ENCODE peak calls at places on chromosomes 11 and 22, in four cellular contexts. S, P, N and Y are unnamed samples.

GRCh38 chr11:3085052-3085451 is 27.8 kb upstream of the CARS1 start:
- DNase-seq in S (no peak), P (no peak), N (no peak), Y (no peak)

GRCh38 chr11:122229078-122229477 is 113.1 kb upstream of the BLID start:
- DNase-seq in S (no peak), P (no peak), N (peak; percentile 79), Y (no peak)

GRCh38 chr11:127996825-127997224 is 590.5 kb downstream of the ETS1 start:
- DNase-seq in S (no peak), P (no peak), N (peak; percentile 69), Y (no peak)

GRCh38 chr11:73229321-73230275 is 11.5 kb downstream of the P2RY2 start:
- DNase-seq in S (no peak), P (no peak), N (no peak), Y (no peak)

GRCh38 chr22:43886231-43886630 is 5.6 kb downstream of the PNPLA5 start:
- DNase-seq in S (no peak), P (no peak), N (no peak), Y (no peak)

GRCh38 chr11:123166095-123166559 is 28.9 kb downstream of the CLMP start:
- DNase-seq in S (no peak), P (no peak), N (peak; percentile 93), Y (peak; percentile 42)

GRCh38 chr11:35058318-35058717 is 80.7 kb upstream of the CD44 start:
- DNase-seq in S (no peak), P (no peak), N (peak; percentile 66), Y (no peak)

GRCh38 chr11:2787816-2788750 is 88.3 kb upstream of the KCNQ1OT1 start:
- DNase-seq in S (peak; percentile 34), P (no peak), N (no peak), Y (no peak)

GRCh38 chr11:79019277-79019676 is 421.6 kb downstream of the TENM4 start:
- DNase-seq in S (no peak), P (no peak), N (no peak), Y (no peak)

GRCh38 chr22:37806409-37807338 is 1.1 kb upstream of the GCAT start:
- DNase-seq in S (no peak), P (no peak), N (peak; percentile 52), Y (peak; percentile 64)

GRCh38 chr11:117819096-117820040 is 5.2 kb downstream of the FXYD2 start:
- DNase-seq in S (no peak), P (peak; percentile 50), N (peak; percentile 54), Y (peak; percentile 33)

GRCh38 chr11:65503923-65504670 is 5.3 kb downstream of the MALAT1 start:
- DNase-seq in S (no peak), P (no peak), N (peak; percentile 56), Y (no peak)

GRCh38 chr11:1819115-1819514 is 15.7 kb upstream of the SYT8 start:
- DNase-seq in S (no peak), P (no peak), N (no peak), Y (no peak)

GRCh38 chr11:44257338-44258189 is 52.4 kb downstream of the ALX4 start:
- DNase-seq in S (no peak), P (no peak), N (no peak), Y (no peak)

GRCh38 chr22:26174280-26174679 is 5.0 kb downstream of the SEZ6L start:
- DNase-seq in S (no peak), P (no peak), N (no peak), Y (no peak)

GRCh38 chr22:31520036-31520435 is 23.7 kb downstream of the SFI1 start:
- DNase-seq in S (no peak), P (no peak), N (no peak), Y (no peak)

GRCh38 chr11:125886997-125887372 is 483 bp upstream of the HYLS1 start:
- DNase-seq in S (peak; percentile 53), P (peak; percentile 21), N (peak; percentile 10), Y (peak; percentile 62)

GRCh38 chr11:64850979-64851567 is 6.6 kb upstream of the CDC42BPG start:
- DNase-seq in S (peak; percentile 91), P (peak; percentile 87), N (no peak), Y (peak; percentile 86)

GRCh38 chr11:86134580-86135318 is 65.9 kb upstream of the PICALM start:
- DNase-seq in S (no peak), P (no peak), N (no peak), Y (no peak)

GRCh38 chr22:25012743-25013142 is 60.2 kb downstream of the KIAA1671 start:
- DNase-seq in S (no peak), P (no peak), N (no peak), Y (no peak)

GRCh38 chr11:6362185-6362867 is 27.9 kb upstream of the SMPD1 start:
- DNase-seq in S (no peak), P (no peak), N (no peak), Y (no peak)

GRCh38 chr11:123145220-123145619 is 49.8 kb downstream of the CLMP start:
- DNase-seq in S (no peak), P (no peak), N (peak; percentile 78), Y (no peak)

GRCh38 chr11:34492806-34493414 is 20.7 kb downstream of the ELF5 start:
- DNase-seq in S (peak; percentile 53), P (no peak), N (peak; percentile 48), Y (peak; percentile 78)

GRCh38 chr22:36239401-36240171 is at the start of gene APOL2:
- DNase-seq in S (peak; percentile 86), P (peak; percentile 60), N (peak; percentile 92), Y (peak; percentile 93)

GRCh38 chr11:100340416-100341323 is 346.4 kb upstream of the ARHGAP42 start:
- DNase-seq in S (no peak), P (no peak), N (peak; percentile 2), Y (no peak)

GRCh38 chr11:85682330-85683305 is 3.4 kb downstream of the CCDC89 start:
- DNase-seq in S (peak; percentile 56), P (peak; percentile 32), N (peak; percentile 51), Y (peak; percentile 79)

GRCh38 chr22:39234867-39235687 is 9.7 kb downstream of the PDGFB start:
- DNase-seq in S (no peak), P (no peak), N (no peak), Y (no peak)

GRCh38 chr22:25956801-25957200 is 212.5 kb upstream of the SEZ6L start:
- DNase-seq in S (no peak), P (no peak), N (no peak), Y (no peak)

GRCh38 chr22:22673628-22674027 is 29.2 kb downstream of the GGTLC2 start:
- DNase-seq in S (no peak), P (no peak), N (no peak), Y (no peak)

GRCh38 chr11:67572747-67573419 is 10.7 kb upstream of the GSTP1 start:
- DNase-seq in S (peak; percentile 70), P (no peak), N (peak; percentile 32), Y (peak; percentile 51)

GRCh38 chr11:10355257-10355661 is 50.4 kb downstream of the ADM start:
- DNase-seq in S (no peak), P (no peak), N (peak; percentile 28), Y (no peak)

GRCh38 chr11:75499423-75500305 is 26.1 kb downstream of the GDPD5 start:
- DNase-seq in S (no peak), P (no peak), N (peak; percentile 98), Y (no peak)

GRCh38 chr11:65579291-65579690 is 3.4 kb downstream of the EHBP1L1 start:
- DNase-seq in S (no peak), P (no peak), N (no peak), Y (no peak)

GRCh38 chr11:34904421-34904950 is 11.7 kb downstream of the APIP start:
- DNase-seq in S (no peak), P (no peak), N (no peak), Y (no peak)

GRCh38 chr22:17302616-17303015 is 66.6 kb upstream of the CECR2 start:
- DNase-seq in S (no peak), P (no peak), N (no peak), Y (no peak)

DNA sequence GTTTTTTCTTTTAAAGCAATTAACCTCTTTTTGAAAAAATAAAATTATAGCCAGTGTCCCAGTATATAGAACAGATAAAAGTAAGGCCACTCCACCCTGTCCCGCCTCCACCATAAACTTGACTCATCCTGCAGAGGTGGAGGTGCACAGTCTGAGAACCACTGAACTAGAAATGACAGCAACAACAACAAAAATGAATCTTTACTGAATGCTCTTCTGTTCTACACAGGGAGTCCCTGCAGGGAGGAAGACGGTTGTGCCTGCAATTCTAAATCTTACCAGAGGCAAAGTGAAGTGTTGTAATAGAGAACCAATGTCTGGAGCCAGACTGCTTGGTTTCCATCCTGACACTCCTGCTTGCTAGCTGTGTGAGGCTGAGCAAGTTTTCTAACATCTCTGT is 162.3 kb downstream of the FBXO7 start:
- DNase-seq in S (no peak), P (no peak), N (no peak), Y (no peak)
- TF ChIP-seq CTCF in S (no peak), P (no peak), N (no peak), Y (no peak)

DNA sequence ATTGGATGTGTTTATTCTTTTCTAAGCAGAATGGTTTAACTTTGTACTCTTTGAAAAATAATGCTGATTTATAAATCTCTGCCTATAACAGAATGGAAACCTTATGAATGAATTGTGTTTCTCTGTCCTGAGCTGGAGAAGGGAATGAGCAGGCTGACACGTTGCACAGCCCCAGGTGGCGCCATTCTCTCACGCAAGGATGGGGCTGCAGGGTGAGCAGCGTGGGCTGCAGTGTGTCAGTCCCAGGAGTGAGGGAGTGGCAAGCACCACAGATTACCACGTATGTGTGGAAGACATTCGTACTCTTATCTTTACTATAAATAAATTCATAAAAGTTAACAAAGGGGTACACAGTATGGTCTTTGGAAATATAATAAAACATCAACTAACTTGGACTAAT is 33.4 kb downstream of the FDX1 start:
- DNase-seq in S (peak; percentile 48), P (no peak), N (peak; percentile 56), Y (peak; percentile 56)
- TF ChIP-seq CTCF in S (peak; percentile 46), P (peak; percentile 53), N (peak; percentile 68), Y (peak; percentile 54)

GRCh38 chr11:92580931-92581330 is 356.3 kb downstream of the FAT3 start:
- DNase-seq in S (no peak), P (no peak), N (peak; percentile 6), Y (no peak)
- TF ChIP-seq CTCF in S (no peak), P (no peak), N (no peak), Y (no peak)

GRCh38 chr11:102451041-102451692 is 1.4 kb downstream of the TMEM123 start:
- DNase-seq in S (no peak), P (no peak), N (no peak), Y (no peak)

GRCh38 chr11:102449651-102450570 is 2.7 kb downstream of the TMEM123 start:
- DNase-seq in S (no peak), P (no peak), N (peak; percentile 24), Y (peak; percentile 59)

GRCh38 chr11:102453286-102453797 is 777 bp upstream of the TMEM123 start:
- DNase-seq in S (no peak), P (no peak), N (no peak), Y (peak; percentile 75)

GRCh38 chr11:102452461-102453285 is at the start of gene TMEM123:
- DNase-seq in S (peak; percentile 90), P (peak; percentile 92), N (peak; percentile 63), Y (peak; percentile 94)

DNA sequence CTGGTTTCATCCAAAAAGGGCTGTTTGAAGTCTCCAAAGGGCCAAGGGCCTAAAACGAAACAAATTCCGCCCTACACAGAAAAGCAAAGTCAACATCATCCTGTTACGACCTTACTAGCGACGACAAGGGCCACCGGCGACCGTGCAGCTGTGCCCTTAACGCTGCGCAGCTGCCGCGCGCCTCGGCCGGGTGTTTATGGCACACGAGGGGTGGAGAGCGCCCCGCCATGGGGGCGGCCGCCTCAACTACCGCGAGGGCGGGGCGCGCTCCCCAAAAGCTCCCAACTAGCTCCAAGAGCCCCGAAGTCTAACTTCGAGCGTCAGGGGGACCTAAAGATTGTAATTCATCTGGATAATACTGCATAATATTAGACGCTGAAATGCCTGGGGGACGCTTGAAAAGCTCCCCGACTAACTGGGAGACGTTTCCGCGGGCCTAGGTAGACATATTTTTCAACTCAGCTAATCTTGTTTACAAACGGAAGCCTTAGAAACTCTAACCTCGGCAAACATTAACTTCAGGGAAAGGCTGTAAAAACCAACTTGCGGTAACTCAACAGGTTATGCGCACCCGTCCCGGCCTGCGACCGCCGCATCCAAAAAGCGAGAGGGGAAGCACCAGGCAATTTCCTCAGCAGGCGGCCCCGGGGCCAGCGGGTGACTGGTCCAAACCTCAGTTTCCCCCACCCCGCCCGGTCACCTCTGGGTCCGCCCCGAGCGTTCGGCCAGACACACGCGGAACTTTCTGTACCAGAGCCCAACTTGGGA is 688 bp downstream of the TMEM123 start:
- DNase-seq in S (peak; percentile 79), P (peak; percentile 89), N (peak; percentile 49), Y (peak; percentile 88)
- TF ChIP-seq CTCF in S (no peak), P (peak; percentile 56), N (no peak), Y (peak; percentile 27)